ENCODE peak calls at places on chromosomes 7 and 10, in six cellular contexts. H, Z, A, D, W and Y are unnamed samples.
A peak's percentile ranks its signal among the peaks of the same experiment; 100 is the strongest.

GRCh38 chr7:99270702-99271101 is 1.9 kb upstream of the MYH16 start:
- DNase-seq in D (no peak), A (no peak), W (peak; percentile 67), Z (no peak), H (no peak), Y (no peak)

GRCh38 chr10:7322623-7323022 is 88.2 kb downstream of the SFMBT2 start:
- DNase-seq in A (no peak), D (no peak), H (no peak), Z (no peak), W (no peak), Y (no peak)

GRCh38 chr10:13719411-13719810 is 132.6 kb downstream of the PRPF18 start:
- DNase-seq in A (no peak), H (no peak), D (no peak), W (no peak), Z (no peak), Y (peak; percentile 28)

GRCh38 chr7:110804501-110804900 is 286.4 kb upstream of the LRRN3 start:
- DNase-seq in Z (no peak), H (no peak), W (peak; percentile 85), A (no peak), D (no peak), Y (no peak)

GRCh38 chr10:77710081-77710551 is 72.5 kb upstream of the KCNMA1 start:
- DNase-seq in H (no peak), A (no peak), Z (no peak), D (no peak), W (peak; percentile 88), Y (no peak)

GRCh38 chr7:101556453-101556968 is 72.6 kb downstream of the MYL10 start:
- DNase-seq in D (no peak), A (no peak), Z (no peak), H (no peak), W (no peak), Y (no peak)

GRCh38 chr10:123885406-123886164 is 6.0 kb downstream of the CPXM2 start:
- DNase-seq in W (peak; percentile 5), D (no peak), A (no peak), Z (no peak), H (no peak), Y (peak; percentile 82)

GRCh38 chr7:146844405-146844804 is 727.8 kb downstream of the CNTNAP2 start:
- DNase-seq in D (no peak), H (no peak), W (no peak), A (no peak), Z (no peak), Y (no peak)

GRCh38 chr10:126049741-126050140 is 153.4 kb downstream of the FANK1 start:
- DNase-seq in H (no peak), A (no peak), Z (peak; percentile 62), W (no peak), D (no peak), Y (peak; percentile 86)

GRCh38 chr7:131284702-131285419 is 42.8 kb upstream of the MKLN1 start:
- DNase-seq in Z (peak; percentile 29), A (no peak), W (no peak), H (no peak), D (no peak), Y (peak; percentile 82)

GRCh38 chr7:132116369-132116768 is 459.9 kb downstream of the PLXNA4 start:
- DNase-seq in Z (peak; percentile 3), W (no peak), A (peak; percentile 19), D (no peak), H (no peak), Y (peak; percentile 22)

GRCh38 chr7:73822319-73823173 is 8.2 kb upstream of the CLDN4 start:
- DNase-seq in A (peak; percentile 87), D (peak; percentile 88), H (no peak), W (peak; percentile 67), Z (peak; percentile 85), Y (peak; percentile 90)